ENCODE peak calls at places on chromosomes 13 and 19, in eight cellular contexts. L, P, N, T, O, R, V and D are unnamed samples.

GRCh38 chr13:75458696-75459422 is 23.1 kb downstream of the TBC1D4 start:
- DNase-seq in L (no peak), P (no peak), N (no peak), T (no peak), O (no peak), R (peak), V (no peak), D (no peak)

GRCh38 chr13:93368705-93369104 is 142.1 kb downstream of the GPC6 start:
- DNase-seq in L (no peak), P (no peak), N (no peak), T (no peak), O (no peak), R (no peak), V (no peak), D (no peak)

GRCh38 chr19:15640294-15640903 is at the start of gene CYP4F3:
- DNase-seq in L (no peak), P (peak), N (no peak), T (no peak), O (peak), R (peak), V (peak), D (peak)

GRCh38 chr13:60162096-60162495 is 1.6 kb downstream of the DIAPH3 start:
- DNase-seq in L (peak), P (no peak), N (no peak), T (peak), O (no peak), R (no peak), V (no peak), D (no peak)

GRCh38 chr13:35769812-35770211 is 293.3 kb upstream of the MAB21L1 start:
- DNase-seq in L (no peak), P (no peak), N (no peak), T (no peak), O (no peak), R (no peak), V (no peak), D (no peak)

GRCh38 chr19:55633866-55634265 is 6.9 kb upstream of the ZNF580 start:
- DNase-seq in L (no peak), P (no peak), N (no peak), T (no peak), O (no peak), R (no peak), V (no peak), D (no peak)

GRCh38 chr13:31200636-31200970 is 828 bp downstream of the B3GLCT start:
- DNase-seq in L (no peak), P (peak), N (no peak), T (no peak), O (peak), R (peak), V (no peak), D (peak)

GRCh38 chr13:98710521-98710920 is 42.0 kb downstream of the SLC15A1 start:
- DNase-seq in L (no peak), P (no peak), N (no peak), T (no peak), O (no peak), R (no peak), V (no peak), D (no peak)

GRCh38 chr13:95191821-95192220 is 109.4 kb downstream of the ABCC4 start:
- DNase-seq in L (peak), P (peak), N (peak), T (peak), O (peak), R (no peak), V (peak), D (peak)

GRCh38 chr13:33381906-33382305 is 96.4 kb upstream of the STARD13 start:
- DNase-seq in L (peak), P (no peak), N (no peak), T (no peak), O (no peak), R (no peak), V (no peak), D (no peak)

GRCh38 chr13:52127378-52127777 is 1.5 kb downstream of the NEK5 start:
- DNase-seq in L (no peak), P (no peak), N (no peak), T (peak), O (no peak), R (no peak), V (no peak), D (no peak)
- H3K4me3 ChIP-seq in L (no peak), P (no peak), N (no peak), T (no peak), O (no peak), R (no peak), V (no peak), D (no peak)

DNA sequence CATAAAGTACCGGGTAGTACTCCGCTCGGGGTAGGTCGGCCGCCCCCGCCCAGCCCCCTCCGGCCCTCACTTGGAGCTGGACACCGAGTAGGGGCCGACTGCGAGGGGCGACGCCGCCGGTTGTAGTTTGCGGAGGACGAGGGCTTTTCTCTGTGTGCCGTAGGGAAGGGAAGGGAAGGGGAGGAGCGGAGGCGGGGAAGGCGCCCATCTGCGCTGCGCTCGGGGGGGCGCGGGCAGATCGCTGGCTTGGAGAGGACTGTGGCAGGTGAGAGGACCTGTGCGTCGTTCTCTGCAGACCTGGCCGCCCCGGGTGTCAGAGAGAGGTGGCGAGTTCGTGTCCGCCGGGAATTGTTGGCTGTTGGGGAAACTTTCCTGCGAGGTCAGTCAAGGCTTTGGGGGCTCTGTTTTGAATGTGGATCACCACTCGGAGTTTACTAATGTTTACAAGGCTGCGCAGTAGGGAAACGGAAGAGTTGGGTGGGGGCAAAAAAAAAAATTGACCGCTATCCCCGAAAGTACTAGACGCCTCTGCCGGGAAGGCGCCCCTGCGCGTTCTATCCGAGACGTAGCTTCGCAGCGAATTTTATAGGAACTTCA is 1.4 kb downstream of the ING1 start:
- DNase-seq in L (no peak), P (peak), N (peak), T (peak), O (peak), R (peak), V (peak), D (peak)
- TF ChIP-seq CTCF in L (no peak), P (no peak), N (no peak), T (peak), O (no peak), R (peak), V (peak), D (no peak)

GRCh38 chr19:2717638-2718541 is 3.3 kb downstream of the DIRAS1 start:
- DNase-seq in L (no peak), P (no peak), N (no peak), T (no peak), O (no peak), R (no peak), V (no peak), D (no peak)

GRCh38 chr19:2720777-2721569 is at the start of gene DIRAS1:
- DNase-seq in L (no peak), P (no peak), N (no peak), T (no peak), O (no peak), R (no peak), V (no peak), D (no peak)

GRCh38 chr19:2719910-2720776 is 1.0 kb downstream of the DIRAS1 start:
- DNase-seq in L (no peak), P (no peak), N (peak), T (peak), O (no peak), R (no peak), V (no peak), D (no peak)

GRCh38 chr19:2716722-2717637 is 4.2 kb downstream of the DIRAS1 start:
- DNase-seq in L (no peak), P (no peak), N (no peak), T (no peak), O (no peak), R (no peak), V (no peak), D (no peak)

GRCh38 chr19:2719232-2719735 is 1.9 kb downstream of the DIRAS1 start:
- DNase-seq in L (no peak), P (no peak), N (no peak), T (no peak), O (no peak), R (no peak), V (no peak), D (no peak)
- H3K4me3 ChIP-seq in L (no peak), P (no peak), N (peak), T (no peak), O (no peak), R (no peak), V (no peak), D (no peak)

DNA sequence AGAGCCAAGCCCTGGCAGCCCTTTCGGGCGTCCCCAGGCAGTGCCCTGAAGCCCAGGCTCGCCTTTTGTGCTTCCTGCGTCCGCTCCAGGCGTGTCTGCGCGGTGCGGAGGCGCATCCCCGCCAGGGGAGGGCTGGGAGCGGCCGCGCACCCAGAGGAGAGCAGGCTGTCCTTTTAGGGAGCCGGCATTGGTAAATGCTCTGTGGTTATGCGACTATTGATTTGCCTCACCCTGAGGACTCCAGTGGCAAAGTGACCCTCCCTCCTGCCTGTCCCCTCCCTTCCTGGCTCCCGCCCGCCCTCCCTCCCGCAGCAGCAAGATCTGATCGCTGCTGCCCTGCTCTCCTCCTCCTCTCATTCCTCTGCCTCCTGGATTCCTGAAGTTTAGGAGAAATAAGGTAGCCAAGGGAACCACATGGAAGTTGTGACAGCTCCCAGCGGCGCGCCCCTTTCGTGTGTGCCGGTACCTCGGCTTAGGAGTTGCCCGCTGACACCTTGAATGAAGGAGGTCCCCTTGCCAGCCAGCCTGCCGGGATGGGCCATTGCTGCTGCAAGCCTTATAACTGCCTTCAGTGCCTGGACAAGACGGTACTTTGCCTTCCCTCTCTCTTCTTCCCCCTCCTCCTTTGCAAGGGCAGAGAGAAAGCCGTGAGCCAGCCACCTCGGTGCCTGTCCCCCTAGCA is 167.0 kb downstream of the SLC7A1 start:
- DNase-seq in L (no peak), P (no peak), N (no peak), T (no peak), O (no peak), R (no peak), V (no peak), D (no peak)
- TF ChIP-seq CTCF in L (no peak), P (no peak), N (no peak), T (no peak), O (no peak), R (no peak), V (no peak), D (peak)

DNA sequence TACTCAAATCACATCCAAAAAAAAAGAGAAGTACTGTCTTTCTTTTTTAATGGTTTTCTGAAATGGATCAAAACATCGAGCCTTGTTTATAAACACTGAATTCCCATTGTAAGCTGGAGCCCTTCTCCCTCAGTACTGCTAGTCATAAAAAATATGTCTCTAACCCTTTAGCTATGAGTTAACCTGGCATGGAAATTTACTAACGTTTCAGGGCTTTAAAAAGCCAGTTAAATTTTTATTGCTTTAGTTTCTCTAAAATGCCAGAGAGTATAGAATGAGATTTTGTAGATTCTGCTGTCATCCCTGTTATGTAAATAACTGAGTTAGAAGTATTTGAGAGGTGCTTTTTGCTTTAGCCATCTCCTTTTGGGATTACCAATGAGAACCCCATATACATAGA is 528.3 kb downstream of the EFNB2 start:
- DNase-seq in L (no peak), P (no peak), N (no peak), T (no peak), O (no peak), R (no peak), V (no peak), D (no peak)
- H3K4me3 ChIP-seq in L (no peak), P (no peak), N (no peak), T (no peak), O (no peak), R (no peak), V (no peak), D (no peak)

DNA sequence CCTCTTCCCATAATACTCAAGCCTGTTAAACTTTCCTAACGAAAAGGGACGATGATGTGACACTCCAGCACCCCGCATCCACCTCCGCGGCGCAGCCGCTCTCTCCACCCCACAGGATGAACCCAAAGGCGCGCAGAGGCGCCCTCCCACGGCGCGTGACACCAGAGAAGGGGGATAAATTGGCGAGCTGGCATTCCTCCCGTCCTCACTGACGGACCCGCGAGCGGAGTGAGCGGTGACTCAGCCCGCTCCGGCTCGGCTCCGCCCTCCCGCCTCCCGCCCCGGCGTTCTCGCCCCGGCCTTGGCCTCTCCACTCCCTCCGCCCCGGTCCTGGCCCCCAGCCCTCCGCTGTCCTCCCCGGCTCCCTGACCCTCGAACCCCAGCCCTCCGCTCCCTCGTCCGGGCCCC is 590 bp downstream of the TUBGCP3 start:
- DNase-seq in L (peak), P (peak), N (peak), T (peak), O (peak), R (peak), V (peak), D (peak)
- TF ChIP-seq CTCF in L (peak), P (no peak), N (no peak), T (no peak), O (no peak), R (no peak), V (no peak), D (peak)

GRCh38 chr13:46172531-46172991 is 9.4 kb downstream of the LCP1 start:
- DNase-seq in L (no peak), P (no peak), N (no peak), T (no peak), O (no peak), R (no peak), V (no peak), D (no peak)

GRCh38 chr13:46170268-46170667 is 11.7 kb downstream of the LCP1 start:
- DNase-seq in L (no peak), P (no peak), N (no peak), T (no peak), O (no peak), R (no peak), V (no peak), D (no peak)

GRCh38 chr13:46171739-46172138 is 10.2 kb downstream of the LCP1 start:
- DNase-seq in L (no peak), P (no peak), N (no peak), T (no peak), O (no peak), R (no peak), V (no peak), D (no peak)

GRCh38 chr13:46170687-46171086 is 11.3 kb downstream of the LCP1 start:
- DNase-seq in L (no peak), P (no peak), N (no peak), T (peak), O (no peak), R (no peak), V (no peak), D (no peak)

DNA sequence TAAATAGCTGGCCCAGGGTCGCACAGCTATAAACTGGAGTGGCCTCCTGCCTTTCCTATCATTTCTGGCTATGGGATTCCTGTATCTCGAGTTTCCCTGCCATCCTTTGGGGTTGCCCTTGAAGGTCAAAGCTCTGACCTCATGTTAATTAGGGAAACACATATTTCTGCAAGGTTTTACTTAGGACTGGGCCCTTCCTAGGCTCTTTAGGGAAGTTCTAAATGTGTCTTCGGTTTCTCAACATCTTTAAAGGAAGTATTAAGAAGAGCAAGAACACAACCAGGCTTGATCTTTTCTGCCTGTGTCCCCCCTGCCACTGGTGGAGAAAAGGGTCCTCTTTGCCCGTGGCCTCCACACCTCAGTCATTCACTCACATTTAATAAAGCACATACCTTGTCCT is 10.8 kb downstream of the LCP1 start:
- DNase-seq in L (no peak), P (no peak), N (no peak), T (no peak), O (no peak), R (no peak), V (no peak), D (no peak)
- H3K4me3 ChIP-seq in L (no peak), P (no peak), N (no peak), T (no peak), O (no peak), R (no peak), V (no peak), D (no peak)

GRCh38 chr13:64186503-64186902 is 2770.9 kb upstream of the PCDH20 start:
- DNase-seq in L (no peak), P (no peak), N (no peak), T (no peak), O (no peak), R (no peak), V (no peak), D (no peak)

GRCh38 chr13:64180756-64181155 is 2765.1 kb upstream of the PCDH20 start:
- DNase-seq in L (no peak), P (no peak), N (no peak), T (no peak), O (no peak), R (no peak), V (no peak), D (no peak)
- TF ChIP-seq CTCF in L (no peak), P (no peak), N (no peak), T (no peak), O (no peak), R (no peak), V (no peak), D (no peak)

DNA sequence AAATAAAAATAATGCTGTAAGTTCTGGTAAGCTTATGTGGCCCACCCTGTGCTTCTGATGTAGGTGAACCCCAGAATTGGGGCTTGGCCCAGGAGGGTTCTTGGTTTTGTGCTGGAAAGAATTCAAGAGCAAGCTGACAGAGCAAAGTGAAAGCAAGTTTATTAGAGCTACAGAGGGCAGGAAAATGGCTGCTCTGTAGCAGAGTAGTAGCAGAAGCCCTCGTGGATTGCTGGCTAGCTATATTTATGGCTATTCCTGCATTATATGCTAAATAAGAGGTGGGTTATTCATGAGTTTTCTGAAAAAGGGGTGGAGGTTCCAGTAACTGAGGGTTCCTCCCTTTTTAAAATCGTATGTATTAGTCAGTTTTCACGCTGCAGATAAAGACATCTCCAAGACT is 20.5 kb upstream of the ZNF599 start:
- DNase-seq in L (no peak), P (peak), N (no peak), T (no peak), O (no peak), R (no peak), V (no peak), D (no peak)
- H3K4me3 ChIP-seq in L (no peak), P (no peak), N (no peak), T (no peak), O (no peak), R (no peak), V (no peak), D (no peak)